ENCODE peak calls at places on chromosomes 6 and 20, in five cellular contexts. R is lung, K is psoas muscle, H is BJ, A is kidney epithelial cell. T is an unnamed sample.

GRCh38 chr6:161031721-161032495 is 40.3 kb downstream of the MAP3K4 start:
- DNase-seq in R (no peak), K (no peak), H (peak; percentile 9), A (no peak), T (no peak)

GRCh38 chr6:36336779-36337194 is at the start of gene BNIP5:
- DNase-seq in R (no peak), K (no peak), H (no peak), A (no peak), T (no peak)

GRCh38 chr6:152094992-152095592 is 287.6 kb downstream of the ESR1 start:
- DNase-seq in R (peak; percentile 77), K (peak; percentile 84), H (peak; percentile 99), A (peak; percentile 99), T (peak; percentile 90)

GRCh38 chr20:40688129-40689099 is 622 bp downstream of the MAFB start:
- DNase-seq in R (no peak), K (peak; percentile 43), H (no peak), A (no peak), T (no peak)

GRCh38 chr6:112029045-112029822 is 24.7 kb upstream of the CCN6 start:
- DNase-seq in R (peak; percentile 65), K (peak; percentile 53), H (no peak), A (no peak), T (no peak)

GRCh38 chr6:50921968-50922367 is 103.3 kb downstream of the TFAP2B start:
- DNase-seq in R (no peak), K (no peak), H (no peak), A (no peak), T (no peak)

GRCh38 chr6:42453027-42453648 is 1.4 kb upstream of the TRERF1 start:
- DNase-seq in R (peak; percentile 78), K (peak; percentile 85), H (no peak), A (no peak), T (peak; percentile 67)

GRCh38 chr20:1397710-1398109 is 4.9 kb upstream of the FKBP1A start:
- DNase-seq in R (no peak), K (no peak), H (no peak), A (no peak), T (no peak)

GRCh38 chr6:36245572-36246031 is 24.3 kb upstream of the PNPLA1 start:
- DNase-seq in R (no peak), K (no peak), H (no peak), A (no peak), T (no peak)

GRCh38 chr20:1465470-1466210 is 1.0 kb downstream of the NSFL1C start:
- DNase-seq in R (no peak), K (no peak), H (no peak), A (no peak), T (no peak)

DNA sequence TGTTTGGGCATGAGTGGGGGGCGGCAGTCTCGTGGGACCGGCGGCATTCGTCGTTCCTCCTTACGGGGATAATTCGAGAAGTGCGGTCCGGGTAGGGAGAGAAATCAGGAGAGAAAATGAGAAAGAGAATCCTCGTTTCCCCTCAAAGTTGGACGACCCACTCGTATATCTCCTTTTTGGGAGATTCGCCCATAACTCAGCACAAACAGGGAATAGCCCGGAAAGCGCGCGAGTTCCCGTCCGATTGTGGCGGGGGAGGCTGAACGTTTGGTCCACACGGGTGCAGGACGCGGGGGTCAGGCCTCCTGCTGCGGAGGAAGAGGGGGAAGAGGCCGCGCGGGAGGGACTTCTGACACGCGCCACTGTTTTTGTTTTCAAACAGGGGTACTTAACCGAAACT is 42.4 kb downstream of the POPDC3 start:
- DNase-seq in R (no peak), K (peak; percentile 25), H (no peak), A (no peak), T (peak; percentile 7)
- H3K4me3 ChIP-seq in R (peak overlapping the region; percentile 86), K (peak overlapping the region; percentile 84), H (peak overlapping the region; percentile 85), A (peak overlapping the region; percentile 52), T (peak overlapping the region; percentile 86)

GRCh38 chr6:27593200-27593818 is 120.4 kb upstream of the ZNF184 start:
- DNase-seq in R (no peak), K (no peak), H (no peak), A (no peak), T (no peak)
- H3K27me3 ChIP-seq in R (peaks cover 11% of the 10 kb centered on the region), K (peaks cover 18% of the 10 kb centered on the region), H (peaks cover 1% of the 10 kb centered on the region), A (peaks cover 21% of the 10 kb centered on the region), T (peaks cover 37% of the 10 kb centered on the region)

DNA sequence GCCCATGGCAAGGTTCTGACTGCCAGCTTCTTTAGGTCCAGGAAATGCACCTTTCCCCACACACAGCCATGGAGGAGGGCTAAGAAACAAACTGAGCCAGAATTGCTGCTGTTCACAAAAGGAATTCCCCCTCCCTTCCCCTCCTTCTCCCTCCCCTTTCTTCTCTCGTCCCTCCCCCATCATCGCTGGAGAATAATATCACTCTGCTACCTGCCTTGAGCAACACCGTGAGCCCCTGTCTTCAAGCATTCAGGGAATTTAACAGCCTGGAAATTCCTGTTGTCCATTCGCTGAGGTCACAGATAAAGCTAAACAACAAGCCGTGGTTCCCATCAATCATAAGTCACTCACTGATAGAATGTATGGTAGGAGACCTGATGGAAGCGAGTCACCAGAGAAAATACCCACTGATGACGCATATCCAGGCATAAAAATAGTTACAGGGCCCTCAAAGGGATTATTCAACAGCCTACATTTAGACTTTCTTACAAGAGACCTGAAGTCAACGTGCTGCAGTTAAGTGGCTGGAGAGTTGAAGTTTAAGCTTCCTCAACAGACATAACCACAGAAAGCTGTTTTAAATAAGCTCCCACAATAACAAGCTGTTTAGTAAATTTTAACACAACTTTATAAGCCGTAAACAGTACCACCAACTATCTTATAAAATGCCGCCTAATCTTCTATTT is 59.7 kb downstream of the HIVEP2 start:
- DNase-seq in R (peak; percentile 39), K (no peak), H (peak; percentile 87), A (peak; percentile 100), T (peak; percentile 48)
- H3K4me3 ChIP-seq in R (no peak overlapping the region), K (peak overlapping the region; percentile 59), H (peak overlapping the region; percentile 41), A (peak overlapping the region; percentile 25), T (peak overlapping the region; percentile 49)

DNA sequence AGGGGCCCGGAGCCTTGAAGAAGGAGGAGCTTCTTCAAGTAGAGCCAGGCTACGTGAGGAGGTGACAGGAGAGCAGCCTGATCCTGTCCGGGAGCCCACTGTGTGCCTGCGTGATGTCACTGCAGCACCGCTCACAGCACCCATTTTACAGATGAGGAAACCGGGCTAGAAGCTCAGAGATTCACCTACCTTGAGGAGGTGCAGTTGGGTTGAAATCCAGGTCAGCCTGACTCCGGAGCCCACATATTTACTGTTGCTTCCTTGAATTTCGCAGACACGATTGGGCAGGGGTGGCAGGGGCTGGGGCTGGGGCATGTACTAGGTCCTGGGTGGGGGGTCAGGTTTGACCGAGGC is 12.5 kb downstream of the VSTM2L start:
- DNase-seq in R (no peak), K (no peak), H (no peak), A (no peak), T (no peak)
- H3K27me3 ChIP-seq in R (no peaks in the 10 kb centered on the region), K (peaks cover 30% of the 10 kb centered on the region), H (peaks cover 64% of the 10 kb centered on the region), A (peaks cover 74% of the 10 kb centered on the region), T (peaks cover 69% of the 10 kb centered on the region)

GRCh38 chr6:163408352-163408991 is 6.0 kb upstream of the QKI start:
- DNase-seq in R (no peak), K (no peak), H (no peak), A (peak; percentile 91), T (no peak)

GRCh38 chr6:163404825-163405265 is 9.7 kb upstream of the QKI start:
- DNase-seq in R (peak; percentile 48), K (peak; percentile 37), H (no peak), A (no peak), T (peak; percentile 55)

GRCh38 chr6:163406830-163407229 is 7.7 kb upstream of the QKI start:
- DNase-seq in R (no peak), K (no peak), H (no peak), A (no peak), T (no peak)

GRCh38 chr6:163406320-163406719 is 8.2 kb upstream of the QKI start:
- DNase-seq in R (no peak), K (no peak), H (no peak), A (no peak), T (no peak)

DNA sequence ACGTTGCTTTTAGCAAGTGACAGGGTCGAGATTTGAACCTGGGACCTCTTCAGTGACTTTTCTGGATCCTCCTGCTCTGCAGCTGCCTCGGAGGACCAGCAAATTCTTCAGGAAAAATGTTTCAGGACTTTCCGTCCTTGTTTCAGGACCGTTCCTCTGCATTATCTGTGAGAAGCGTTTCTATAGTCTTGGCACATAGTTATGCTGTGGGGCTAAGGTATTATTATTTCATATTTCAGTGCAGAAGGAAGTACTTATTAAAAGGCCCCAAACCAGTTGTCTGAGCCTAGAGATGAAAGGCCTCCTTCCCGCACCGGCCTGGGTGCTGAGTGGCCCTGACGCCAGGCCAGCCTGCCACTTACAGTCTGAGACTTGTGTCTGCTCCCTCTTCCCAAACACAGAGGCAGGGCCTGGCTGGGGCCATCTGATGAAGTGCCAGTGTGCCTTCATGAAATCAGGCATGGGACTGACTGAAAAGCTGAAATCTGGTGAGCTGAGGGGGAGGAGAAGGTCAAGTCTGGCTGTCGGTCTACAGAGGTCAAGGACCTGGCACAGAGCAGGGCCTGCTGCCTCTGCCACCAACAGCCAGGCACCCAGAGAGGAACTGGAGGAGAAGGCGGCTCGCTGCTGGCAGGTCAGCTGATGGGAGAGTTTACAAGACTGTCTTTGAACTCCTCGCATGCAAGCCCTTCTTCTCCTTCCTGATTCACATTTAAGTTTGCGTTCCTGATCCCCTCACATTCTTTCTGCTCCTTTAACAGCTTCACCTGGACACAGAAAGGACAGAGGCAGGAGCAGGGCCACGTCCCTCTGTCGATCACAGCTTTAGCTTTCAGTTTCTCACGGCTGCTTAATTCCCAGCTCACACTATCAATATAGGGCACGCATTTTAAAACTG is 8.9 kb upstream of the QKI start:
- DNase-seq in R (peak; percentile 66), K (peak; percentile 65), H (no peak), A (no peak), T (peak; percentile 86)
- H3K4me3 ChIP-seq in R (no peak overlapping the region), K (peak overlapping the region; percentile 69), H (peak overlapping the region; percentile 26), A (no peak overlapping the region), T (peak overlapping the region; percentile 55)

GRCh38 chr6:125671323-125671722 is 78.1 kb upstream of the HEY2 start:
- DNase-seq in R (no peak), K (no peak), H (no peak), A (no peak), T (no peak)

GRCh38 chr6:125670586-125670985 is 78.8 kb upstream of the HEY2 start:
- DNase-seq in R (no peak), K (peak; percentile 19), H (no peak), A (no peak), T (peak; percentile 13)

GRCh38 chr6:125665415-125665814 is 84.0 kb upstream of the HEY2 start:
- DNase-seq in R (no peak), K (no peak), H (no peak), A (no peak), T (no peak)

GRCh38 chr6:125668071-125668470 is 81.4 kb upstream of the HEY2 start:
- DNase-seq in R (no peak), K (no peak), H (no peak), A (no peak), T (no peak)

GRCh38 chr6:125667326-125667725 is 82.1 kb upstream of the HEY2 start:
- DNase-seq in R (no peak), K (no peak), H (no peak), A (no peak), T (no peak)
- H3K27me3 ChIP-seq in R (no peaks in the 10 kb centered on the region), K (no peaks in the 10 kb centered on the region), H (no peaks in the 10 kb centered on the region), A (no peaks in the 10 kb centered on the region), T (no peaks in the 10 kb centered on the region)

GRCh38 chr6:133203344-133203697 is 37.8 kb upstream of the EYA4 start:
- DNase-seq in R (no peak), K (no peak), H (no peak), A (no peak), T (no peak)
- H3K4me3 ChIP-seq in R (no peak overlapping the region), K (no peak overlapping the region), H (no peak overlapping the region), A (no peak overlapping the region), T (no peak overlapping the region)

DNA sequence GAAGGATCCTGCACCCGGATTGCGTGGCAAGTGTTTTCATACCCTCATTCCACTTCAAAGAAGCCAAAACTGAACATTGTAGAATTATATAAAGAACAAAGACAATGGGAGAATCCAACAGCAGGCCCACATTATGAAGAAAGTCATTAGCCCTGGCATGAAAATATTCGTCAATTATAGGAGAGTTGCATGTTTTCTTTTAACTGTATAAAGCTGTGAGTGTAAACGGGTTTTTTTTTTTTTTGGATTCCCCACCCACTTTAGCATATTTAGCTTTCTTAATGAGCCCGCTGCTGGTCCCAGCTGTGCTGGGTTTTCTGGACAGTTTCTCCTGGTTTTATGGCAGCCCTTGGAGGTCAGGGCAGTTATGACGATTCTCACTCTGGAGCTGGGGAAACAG is 23.9 kb upstream of the SULF2 start:
- DNase-seq in R (no peak), K (no peak), H (no peak), A (no peak), T (no peak)
- H3K27me3 ChIP-seq in R (no peaks in the 10 kb centered on the region), K (peaks cover 2% of the 10 kb centered on the region), H (peaks cover 19% of the 10 kb centered on the region), A (no peaks in the 10 kb centered on the region), T (peaks cover 16% of the 10 kb centered on the region)